ENCODE peak calls at places on chromosomes 11 and 22, in seven cellular contexts. B, Q, P, H, J, W and E are unnamed samples.

GRCh38 chr11:112394304-112394703 is 133.6 kb upstream of the PLET1 start:
- DNase-seq in B (no peak), Q (no peak), P (no peak), H (no peak), J (no peak), W (no peak), E (no peak)

GRCh38 chr22:19057539-19057938 is 64.7 kb downstream of the DGCR2 start:
- DNase-seq in B (no peak), Q (no peak), P (no peak), H (no peak), J (no peak), W (no peak), E (no peak)

GRCh38 chr11:108854366-108854765 is 189.5 kb downstream of the DDX10 start:
- DNase-seq in B (no peak), Q (no peak), P (no peak), H (no peak), J (no peak), W (peak), E (peak)

GRCh38 chr11:47105541-47105940 is 71.1 kb downstream of the ARFGAP2 start:
- DNase-seq in B (no peak), Q (no peak), P (no peak), H (no peak), J (no peak), W (no peak), E (no peak)

GRCh38 chr22:50252081-50253045 is 1.3 kb upstream of the HDAC10 start:
- DNase-seq in B (no peak), Q (peak), P (peak), H (peak), J (no peak), W (no peak), E (no peak)

GRCh38 chr11:57310630-57311086 is 14.1 kb downstream of the TNKS1BP1 start:
- DNase-seq in B (no peak), Q (no peak), P (no peak), H (no peak), J (no peak), W (no peak), E (no peak)

GRCh38 chr11:95058622-95059021 is 8.1 kb upstream of the SRSF8 start:
- DNase-seq in B (no peak), Q (no peak), P (no peak), H (no peak), J (no peak), W (no peak), E (no peak)

GRCh38 chr11:70251583-70252285 is 18.8 kb upstream of the PPFIA1 start:
- DNase-seq in B (no peak), Q (no peak), P (no peak), H (no peak), J (no peak), W (no peak), E (no peak)

GRCh38 chr22:17097701-17098100 is 12.9 kb downstream of the IL17RA start:
- DNase-seq in B (peak), Q (no peak), P (no peak), H (no peak), J (no peak), W (no peak), E (no peak)

GRCh38 chr11:1307998-1308744 is 1.3 kb downstream of the TOLLIP start:
- DNase-seq in B (no peak), Q (peak), P (no peak), H (no peak), J (no peak), W (no peak), E (no peak)

GRCh38 chr11:125935629-125936199 is 10.1 kb upstream of the VSIG10L2 start:
- DNase-seq in B (no peak), Q (no peak), P (no peak), H (no peak), J (no peak), W (no peak), E (no peak)

GRCh38 chr22:35899736-35900135 is 128.9 kb downstream of the RBFOX2 start:
- DNase-seq in B (no peak), Q (no peak), P (no peak), H (no peak), J (no peak), W (no peak), E (no peak)

GRCh38 chr11:75280770-75281468 is 40.3 kb downstream of the TPBGL start:
- DNase-seq in B (no peak), Q (no peak), P (peak), H (no peak), J (no peak), W (no peak), E (no peak)

GRCh38 chr11:66617148-66617814 is 851 bp downstream of the RBM14 start:
- DNase-seq in B (peak), Q (peak), P (peak), H (no peak), J (no peak), W (no peak), E (no peak)

GRCh38 chr11:60985991-60986915 is 14.8 kb downstream of the CD6 start:
- DNase-seq in B (no peak), Q (no peak), P (no peak), H (peak), J (no peak), W (no peak), E (no peak)

GRCh38 chr11:86743223-86744118 is 56.9 kb upstream of the PRSS23 start:
- DNase-seq in B (peak), Q (no peak), P (no peak), H (no peak), J (peak), W (no peak), E (no peak)

GRCh38 chr22:20867179-20868099 is 8.6 kb downstream of the SNAP29 start:
- DNase-seq in B (no peak), Q (peak), P (peak), H (no peak), J (no peak), W (no peak), E (no peak)

GRCh38 chr22:46538816-46539163 is 1.4 kb upstream of the CELSR1 start:
- DNase-seq in B (no peak), Q (no peak), P (no peak), H (no peak), J (no peak), W (no peak), E (no peak)

GRCh38 chr11:2197771-2198520 is 26.3 kb upstream of the TH start:
- DNase-seq in B (no peak), Q (peak), P (no peak), H (no peak), J (no peak), W (no peak), E (no peak)

GRCh38 chr11:109914809-109915653 is 178.2 kb upstream of the ZC3H12C start:
- DNase-seq in B (no peak), Q (no peak), P (no peak), H (no peak), J (no peak), W (no peak), E (no peak)

GRCh38 chr22:19579113-19579811 is 55.1 kb upstream of the CLDN5 start:
- DNase-seq in B (no peak), Q (no peak), P (no peak), H (no peak), J (no peak), W (no peak), E (no peak)

DNA sequence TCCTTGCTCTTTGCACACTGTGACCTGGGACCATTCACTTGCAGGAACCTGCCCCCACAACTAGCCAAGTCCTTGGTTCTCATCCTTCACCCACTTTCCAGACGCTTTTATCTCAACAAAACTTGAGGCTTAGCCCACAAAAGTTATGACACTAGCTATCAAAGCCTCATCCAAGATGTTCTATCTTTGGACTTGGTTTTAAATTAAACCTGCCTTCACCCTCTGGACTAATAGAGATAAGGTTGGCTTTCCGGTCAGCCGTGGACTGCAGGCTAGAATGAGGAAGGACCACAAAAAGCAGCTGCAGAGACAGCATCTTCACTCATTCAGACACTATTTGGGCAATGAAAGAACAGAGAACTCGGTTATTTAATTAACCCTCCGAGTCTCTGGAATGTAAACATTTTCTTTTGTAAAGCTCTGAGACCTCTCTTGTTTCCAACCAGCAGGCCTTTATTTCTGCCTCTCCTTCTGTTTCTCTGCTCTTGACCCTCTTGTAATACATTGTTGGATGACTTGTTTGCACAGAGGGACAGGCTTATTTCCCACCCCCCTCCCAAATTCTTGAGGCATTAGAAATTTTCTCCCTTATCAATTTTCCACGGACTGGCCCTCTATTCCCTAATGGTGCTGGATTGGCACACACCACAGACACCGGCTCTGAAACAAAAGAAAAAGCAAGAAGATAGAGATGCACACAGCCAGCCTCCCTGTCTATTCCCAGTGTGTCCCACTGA is 41.4 kb downstream of the ARL14EP start:
- DNase-seq in B (no peak), Q (no peak), P (no peak), H (no peak), J (no peak), W (no peak), E (no peak)
- H3K4me3 ChIP-seq in B (no peak), Q (no peak), P (no peak), H (no peak), J (no peak), W (no peak), E (no peak)

DNA sequence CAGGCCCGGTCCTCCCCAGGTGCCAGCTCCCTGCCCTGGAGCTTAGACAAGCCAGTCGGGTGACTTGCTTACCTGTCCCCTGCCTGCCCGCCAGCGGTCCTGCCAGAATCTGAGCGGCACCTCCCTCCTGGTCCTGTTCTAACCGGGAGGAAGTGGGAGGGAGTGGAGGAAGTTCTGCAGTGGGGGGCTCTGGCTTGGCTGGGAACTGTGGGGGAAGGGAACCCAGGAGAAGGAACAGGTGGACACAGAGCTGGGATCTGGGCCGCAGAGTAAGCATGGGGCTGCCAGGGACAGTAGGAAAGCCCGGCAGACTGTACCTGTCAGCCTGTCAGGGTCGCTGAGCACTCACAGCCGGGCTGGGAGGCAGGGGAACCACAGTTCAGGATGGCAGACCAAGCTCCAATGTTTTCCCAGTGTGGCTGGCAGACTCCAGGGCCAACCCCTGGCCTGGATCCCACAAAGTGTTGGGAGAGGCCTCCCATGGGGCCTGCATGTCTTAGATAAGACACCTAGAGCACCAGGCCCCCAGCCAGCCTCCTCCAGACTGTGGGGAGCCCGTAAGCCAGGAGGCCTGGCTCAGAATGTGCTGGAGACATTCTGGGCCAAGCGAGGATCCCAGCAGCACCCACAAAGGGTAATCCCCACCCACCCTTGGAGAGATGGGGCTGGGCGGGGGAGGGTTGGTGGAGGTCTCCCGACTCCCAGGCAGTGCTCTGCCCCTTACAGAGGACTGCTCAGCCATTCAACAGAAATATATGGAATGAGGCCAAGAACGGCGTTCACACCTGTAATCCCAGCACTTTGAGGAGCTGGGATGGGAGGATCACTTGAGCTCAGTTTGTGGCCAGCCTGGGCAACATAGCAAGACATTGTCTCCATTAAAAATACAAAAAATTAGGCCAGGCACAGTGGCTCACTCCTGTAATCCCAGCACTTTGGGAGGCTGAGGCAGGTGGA is 2.3 kb downstream of the CYB5R3 start:
- DNase-seq in B (no peak), Q (peak), P (peak), H (no peak), J (no peak), W (no peak), E (no peak)
- H3K4me3 ChIP-seq in B (peak), Q (peak), P (peak), H (no peak), J (no peak), W (peak), E (no peak)

GRCh38 chr11:128496684-128497056 is 90.7 kb downstream of the ETS1 start:
- DNase-seq in B (no peak), Q (no peak), P (no peak), H (no peak), J (no peak), W (no peak), E (no peak)
- H3K4me3 ChIP-seq in B (peak), Q (peak), P (peak), H (peak), J (peak), W (peak), E (peak)

GRCh38 chr11:45655831-45656230 is 9.6 kb downstream of the CHST1 start:
- DNase-seq in B (peak), Q (no peak), P (no peak), H (no peak), J (no peak), W (no peak), E (no peak)

GRCh38 chr11:45654741-45655283 is 10.6 kb downstream of the CHST1 start:
- DNase-seq in B (peak), Q (no peak), P (no peak), H (no peak), J (no peak), W (no peak), E (no peak)

GRCh38 chr11:45654242-45654641 is 11.2 kb downstream of the CHST1 start:
- DNase-seq in B (peak), Q (no peak), P (no peak), H (no peak), J (no peak), W (no peak), E (no peak)

GRCh38 chr11:45653277-45653676 is 12.1 kb downstream of the CHST1 start:
- DNase-seq in B (peak), Q (no peak), P (no peak), H (no peak), J (no peak), W (no peak), E (no peak)

DNA sequence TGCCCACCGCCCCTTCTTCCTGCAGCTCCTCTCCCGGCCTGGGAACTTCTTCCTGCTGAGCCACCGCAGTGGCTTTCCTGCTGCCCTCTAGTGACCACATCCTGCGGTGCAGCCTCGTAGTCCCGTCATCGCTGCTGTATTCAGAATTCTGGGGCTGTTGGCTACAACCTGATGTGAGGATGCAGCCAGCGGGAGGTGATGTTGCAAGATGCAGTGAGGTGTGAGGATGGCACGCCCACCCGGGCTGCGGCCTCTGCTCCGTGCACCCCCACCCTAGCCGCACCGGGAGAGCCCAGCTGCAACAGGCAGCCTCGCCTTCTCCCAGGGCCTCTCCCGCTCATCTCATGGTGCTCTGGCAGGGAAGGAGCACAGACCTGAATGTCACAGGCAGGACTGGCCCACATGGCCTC is 10.1 kb downstream of the CHST1 start:
- DNase-seq in B (peak), Q (peak), P (peak), H (no peak), J (peak), W (no peak), E (no peak)
- H3K4me3 ChIP-seq in B (no peak), Q (no peak), P (no peak), H (no peak), J (no peak), W (no peak), E (no peak)

GRCh38 chr11:18699269-18699596 is 654 bp downstream of the TMEM86A start:
- DNase-seq in B (no peak), Q (no peak), P (no peak), H (no peak), J (no peak), W (no peak), E (no peak)

GRCh38 chr11:18700375-18700774 is 1.8 kb downstream of the TMEM86A start:
- DNase-seq in B (no peak), Q (no peak), P (no peak), H (no peak), J (no peak), W (no peak), E (no peak)

GRCh38 chr11:18700872-18701271 is 2.3 kb downstream of the TMEM86A start:
- DNase-seq in B (no peak), Q (no peak), P (no peak), H (no peak), J (no peak), W (no peak), E (no peak)

GRCh38 chr11:18698341-18699268 is at the start of gene TMEM86A:
- DNase-seq in B (peak), Q (peak), P (peak), H (peak), J (peak), W (no peak), E (peak)

DNA sequence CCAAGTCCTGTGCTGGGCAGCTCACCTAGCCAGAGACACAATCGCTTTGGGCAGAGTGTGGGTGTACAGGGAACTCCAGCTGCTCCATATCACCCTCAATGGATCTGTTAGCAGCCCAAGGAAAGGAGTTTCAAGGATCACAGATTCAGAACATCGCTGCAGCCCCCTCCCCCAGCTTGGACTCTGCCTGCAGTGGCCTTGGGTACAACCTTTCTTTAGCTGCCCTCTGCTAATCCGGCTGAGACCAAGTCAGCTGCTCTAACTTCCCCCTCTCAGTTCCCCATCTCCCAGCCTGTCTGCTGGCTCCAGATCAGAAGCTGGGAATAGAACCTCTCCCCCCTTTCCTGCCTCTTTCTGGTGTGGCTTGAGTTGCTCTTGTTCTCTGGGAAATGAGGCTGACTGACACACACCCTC is 1.3 kb downstream of the TMEM86A start:
- DNase-seq in B (no peak), Q (no peak), P (peak), H (no peak), J (no peak), W (no peak), E (no peak)
- H3K4me3 ChIP-seq in B (peak), Q (peak), P (peak), H (no peak), J (no peak), W (no peak), E (no peak)

GRCh38 chr11:68266936-68267880 is 4.6 kb downstream of the C11orf24 start:
- DNase-seq in B (no peak), Q (no peak), P (no peak), H (no peak), J (no peak), W (no peak), E (no peak)
- H3K4me3 ChIP-seq in B (no peak), Q (no peak), P (no peak), H (no peak), J (no peak), W (peak), E (peak)